ENCODE peak calls at places on chromosomes 11 and 22, in nine cellular contexts. H is OCI-LY7, S is HCT116, X is GM23248, C is MM.1S, Z is hepatocyte, D is SK-N-SH, N is PC-3, V is Karpas-422. J is an unnamed sample. For H4K20me1 and H3K9me2, the result is how much of the 10 kb centered on the place peaks cover.

GRCh38 chr11:3186166-3186953 is 21.2 kb upstream of the OSBPL5 start:
- DNase-seq in H (no peak), S (no peak), X (no peak), C (no peak), Z (no peak), D (no peak), N (no peak), V (no peak), J (no peak)

GRCh38 chr11:66639066-66639813 is 737 bp downstream of the RBM4 start:
- DNase-seq in H (peak), S (no peak), X (peak), C (peak), Z (peak), D (no peak), N (peak), V (peak), J (peak)

GRCh38 chr11:124474779-124475178 is 29.3 kb upstream of the OR8B8 start:
- DNase-seq in H (no peak), S (no peak), X (no peak), C (no peak), Z (no peak), D (no peak), N (no peak), V (no peak), J (no peak)

GRCh38 chr11:65851083-65851579 is 6.8 kb downstream of the CFL1 start:
- DNase-seq in H (no peak), S (no peak), X (no peak), C (no peak), Z (peak), D (peak), N (peak), V (peak), J (peak)

GRCh38 chr22:27810566-27810965 is 9.0 kb upstream of the MN1 start:
- DNase-seq in H (no peak), S (no peak), X (peak), C (no peak), Z (peak), D (no peak), N (peak), V (no peak), J (no peak)

GRCh38 chr22:49976439-49977175 is 16.0 kb downstream of the PIM3 start:
- DNase-seq in H (peak), S (no peak), X (no peak), C (no peak), Z (no peak), D (peak), N (no peak), V (peak), J (no peak)

GRCh38 chr11:63494936-63495335 is 4.0 kb upstream of the PLAAT5 start:
- DNase-seq in H (no peak), S (no peak), X (no peak), C (no peak), Z (no peak), D (no peak), N (no peak), V (no peak), J (no peak)

GRCh38 chr11:71486320-71486719 is 33.3 kb downstream of the NADSYN1 start:
- DNase-seq in H (no peak), S (no peak), X (no peak), C (no peak), Z (no peak), D (no peak), N (no peak), V (no peak), J (no peak)

GRCh38 chr22:43789452-43789851 is 22.7 kb downstream of the EFCAB6 start:
- DNase-seq in H (no peak), S (no peak), X (peak), C (no peak), Z (peak), D (peak), N (peak), V (no peak), J (no peak)

GRCh38 chr22:31950226-31950625 is 5.9 kb downstream of the YWHAH start:
- DNase-seq in H (no peak), S (no peak), X (peak), C (no peak), Z (no peak), D (no peak), N (no peak), V (no peak), J (no peak)

GRCh38 chr11:127255239-127255638 is 254.7 kb upstream of the KIRREL3 start:
- DNase-seq in H (no peak), S (no peak), X (peak), C (no peak), Z (peak), D (no peak), N (no peak), V (no peak), J (no peak)

GRCh38 chr22:46373166-46373565 is 37.7 kb downstream of the TRMU start:
- DNase-seq in H (no peak), S (no peak), X (no peak), C (no peak), Z (no peak), D (no peak), N (no peak), V (no peak), J (no peak)

GRCh38 chr11:2382927-2383822 is 6.1 kb downstream of the CD81 start:
- DNase-seq in H (peak), S (no peak), X (peak), C (no peak), Z (no peak), D (no peak), N (no peak), V (peak), J (peak)

GRCh38 chr11:66541892-66542291 is 4.0 kb downstream of the ZDHHC24 start:
- DNase-seq in H (no peak), S (no peak), X (peak), C (no peak), Z (no peak), D (no peak), N (no peak), V (no peak), J (no peak)

GRCh38 chr22:45212306-45212709 is 28.4 kb downstream of the KIAA0930 start:
- DNase-seq in H (no peak), S (no peak), X (peak), C (no peak), Z (peak), D (peak), N (no peak), V (no peak), J (peak)
- H4K20me1 ChIP-seq in H (under half), S (under half), X (under half), C (under half), Z (under half), D (under half), N (under half), V (under half), J (under half)

GRCh38 chr11:8787372-8787771 is 104.8 kb downstream of the RPL27A start:
- DNase-seq in H (no peak), S (no peak), X (peak), C (peak), Z (no peak), D (no peak), N (no peak), V (no peak), J (no peak)
- H3K9me2 ChIP-seq in H (under half), S (under half), X (under half), C (under half), Z (under half), D (under half), N (under half), V (under half), J (under half)

GRCh38 chr11:68200639-68201038 is 12.5 kb downstream of the KMT5B start:
- DNase-seq in H (no peak), S (no peak), X (peak), C (no peak), Z (no peak), D (no peak), N (no peak), V (no peak), J (no peak)

GRCh38 chr11:68199295-68199987 is 13.7 kb downstream of the KMT5B start:
- DNase-seq in H (no peak), S (no peak), X (no peak), C (no peak), Z (no peak), D (no peak), N (no peak), V (no peak), J (no peak)

GRCh38 chr11:68206211-68206610 is 6.9 kb downstream of the KMT5B start:
- DNase-seq in H (peak), S (peak), X (peak), C (peak), Z (peak), D (peak), N (peak), V (peak), J (peak)

GRCh38 chr11:68204402-68204801 is 8.7 kb downstream of the KMT5B start:
- DNase-seq in H (peak), S (no peak), X (no peak), C (peak), Z (no peak), D (no peak), N (no peak), V (no peak), J (no peak)

DNA sequence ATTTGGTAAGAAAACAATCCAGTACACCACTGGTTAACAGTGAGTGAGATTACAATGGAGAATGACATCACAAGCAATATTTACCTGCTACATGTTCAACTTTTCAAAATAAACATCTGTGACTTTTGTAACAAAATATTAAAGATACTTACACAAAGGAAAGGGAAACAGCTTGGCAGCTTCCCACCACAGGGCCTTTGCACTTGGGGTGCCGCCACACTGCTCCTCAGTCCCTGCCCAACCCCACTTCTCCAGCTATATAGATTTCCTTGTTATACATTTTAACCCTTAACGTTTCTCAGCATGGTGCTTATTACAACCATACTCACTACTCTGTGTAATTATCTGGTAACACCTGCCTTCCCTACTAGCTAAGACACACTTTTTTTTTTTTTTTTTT is 10.9 kb downstream of the KMT5B start:
- DNase-seq in H (no peak), S (no peak), X (no peak), C (no peak), Z (no peak), D (no peak), N (no peak), V (no peak), J (no peak)
- H4K20me1 ChIP-seq in H (under half), S (under half), X (under half), C (under half), Z (half or more), D (half or more), N (half or more), V (under half), J (under half)

GRCh38 chr11:843818-844692 is 1.4 kb downstream of the TSPAN4 start:
- DNase-seq in H (no peak), S (no peak), X (peak), C (no peak), Z (peak), D (no peak), N (peak), V (no peak), J (peak)
- H3K9me2 ChIP-seq in H (under half), S (under half), X (under half), C (under half), Z (under half), D (under half), N (under half), V (under half), J (under half)

DNA sequence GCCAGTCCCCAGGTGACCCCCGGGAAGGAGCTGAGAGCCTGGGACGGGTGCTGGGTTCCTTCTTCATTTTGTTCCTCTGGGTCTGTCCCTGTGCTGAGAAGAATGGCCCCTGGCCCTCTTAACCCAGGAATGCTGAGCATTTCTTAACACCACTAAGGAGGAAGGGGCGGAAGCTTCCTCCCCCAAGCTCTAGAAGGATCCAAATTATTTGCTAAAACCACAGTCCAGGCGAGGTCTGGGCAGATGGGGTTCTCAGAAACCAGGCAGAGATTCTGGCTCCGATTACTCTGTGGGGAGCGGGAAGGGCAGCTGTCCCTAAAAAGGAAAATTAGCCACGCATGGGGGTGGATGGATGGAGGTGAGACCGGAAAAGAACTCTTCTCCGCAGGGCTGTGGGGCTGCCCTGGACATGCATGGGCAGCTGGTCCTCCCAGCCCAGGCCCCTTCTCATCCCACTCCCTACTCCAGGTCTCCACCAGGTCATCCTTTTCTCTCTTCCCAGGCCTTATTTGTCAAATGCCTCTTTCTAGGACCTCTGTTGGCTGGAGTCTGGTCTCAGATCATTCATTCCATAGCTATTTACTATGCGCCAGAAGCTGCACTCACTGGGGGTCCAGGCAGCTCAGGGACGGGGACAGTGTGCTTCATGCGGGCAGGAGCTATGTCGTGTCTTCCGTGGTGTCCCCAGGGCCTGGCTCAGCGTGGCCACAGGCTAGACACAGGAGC is 45.0 kb upstream of the MYH9 start:
- DNase-seq in H (no peak), S (no peak), X (no peak), C (no peak), Z (no peak), D (no peak), N (no peak), V (no peak), J (peak)
- H4K20me1 ChIP-seq in H (under half), S (under half), X (under half), C (under half), Z (under half), D (under half), N (under half), V (under half), J (under half)